ENCODE peak calls at places on chromosome 18, in six cellular contexts. K is coronary artery, Y is endothelial cell, C is psoas muscle, S is tibial artery, Q is heart right ventricle. M is an unnamed sample.

GRCh38 chr18:51190000-51190399 is 7.5 kb downstream of the MEX3C start:
- DNase-seq in K (no peak), Y (no peak), C (no peak), S (no peak), Q (no peak), M (no peak)

GRCh38 chr18:55012041-55012440 is 52.8 kb upstream of the CCDC68 start:
- DNase-seq in K (no peak), Y (no peak), C (no peak), S (no peak), Q (no peak), M (no peak)

GRCh38 chr18:63444567-63444966 is 22.3 kb upstream of the VPS4B start:
- DNase-seq in K (no peak), Y (no peak), C (no peak), S (no peak), Q (no peak), M (no peak)

GRCh38 chr18:30903566-30903965 is 139.0 kb downstream of the DSC3 start:
- DNase-seq in K (no peak), Y (no peak), C (no peak), S (no peak), Q (no peak), M (no peak)

GRCh38 chr18:62458868-62459716 is 63.7 kb upstream of the ZCCHC2 start:
- DNase-seq in K (no peak), Y (no peak), C (no peak), S (no peak), Q (peak), M (no peak)

GRCh38 chr18:64103979-64104378 is 44.9 kb downstream of the LINC00305 start:
- DNase-seq in K (no peak), Y (no peak), C (no peak), S (no peak), Q (no peak), M (peak)

GRCh38 chr18:23400918-23401317 is 52.2 kb upstream of the RIOK3 start:
- DNase-seq in K (no peak), Y (no peak), C (no peak), S (no peak), Q (no peak), M (no peak)

GRCh38 chr18:27500531-27500930 is 315.4 kb upstream of the CHST9 start:
- DNase-seq in K (no peak), Y (no peak), C (no peak), S (no peak), Q (no peak), M (no peak)

GRCh38 chr18:79877163-79878091 is 74.0 kb downstream of the SLC66A2 start:
- DNase-seq in K (peak), Y (no peak), C (no peak), S (peak), Q (no peak), M (no peak)

GRCh38 chr18:75868031-75868430 is 440.5 kb upstream of the SMIM21 start:
- DNase-seq in K (no peak), Y (no peak), C (no peak), S (no peak), Q (no peak), M (no peak)

GRCh38 chr18:48216639-48217280 is 192.4 kb downstream of the ZBTB7C start:
- DNase-seq in K (no peak), Y (no peak), C (no peak), S (no peak), Q (no peak), M (no peak)

GRCh38 chr18:22846088-22846683 is 86.9 kb upstream of the RBBP8 start:
- DNase-seq in K (no peak), Y (no peak), C (no peak), S (no peak), Q (no peak), M (no peak)

GRCh38 chr18:54975598-54975997 is 16.3 kb upstream of the CCDC68 start:
- DNase-seq in K (no peak), Y (no peak), C (no peak), S (no peak), Q (no peak), M (no peak)

GRCh38 chr18:12290086-12290485 is 18.0 kb upstream of the TUBB6 start:
- DNase-seq in K (peak), Y (no peak), C (no peak), S (no peak), Q (no peak), M (no peak)

GRCh38 chr18:28063181-28063790 is 113.6 kb downstream of the CDH2 start:
- DNase-seq in K (no peak), Y (no peak), C (no peak), S (no peak), Q (no peak), M (no peak)

GRCh38 chr18:38459086-38459485 is 893.5 kb upstream of the CELF4 start:
- DNase-seq in K (no peak), Y (no peak), C (peak), S (no peak), Q (no peak), M (no peak)

GRCh38 chr18:48279312-48279711 is 129.9 kb downstream of the ZBTB7C start:
- DNase-seq in K (no peak), Y (no peak), C (no peak), S (no peak), Q (no peak), M (no peak)

GRCh38 chr18:42780171-42780570 is 335.3 kb downstream of the RIT2 start:
- DNase-seq in K (no peak), Y (no peak), C (no peak), S (no peak), Q (no peak), M (no peak)

GRCh38 chr18:67232406-67232805 is 284.1 kb downstream of the DSEL start:
- DNase-seq in K (no peak), Y (no peak), C (no peak), S (no peak), Q (no peak), M (no peak)

GRCh38 chr18:56001576-56001975 is 413.6 kb upstream of the TCF4 start:
- DNase-seq in K (no peak), Y (no peak), C (no peak), S (no peak), Q (no peak), M (no peak)

GRCh38 chr18:13381331-13381730 is 162.8 kb downstream of the LDLRAD4 start:
- DNase-seq in K (peak), Y (no peak), C (no peak), S (no peak), Q (no peak), M (no peak)

GRCh38 chr18:79802298-79802697 is 4.6 kb downstream of the KCNG2 start:
- DNase-seq in K (no peak), Y (no peak), C (no peak), S (no peak), Q (no peak), M (no peak)

GRCh38 chr18:3816601-3817363 is 366.8 kb downstream of the TGIF1 start:
- DNase-seq in K (no peak), Y (no peak), C (no peak), S (no peak), Q (no peak), M (no peak)

GRCh38 chr18:34352385-34353163 is 127.9 kb upstream of the NOL4 start:
- DNase-seq in K (no peak), Y (no peak), C (no peak), S (no peak), Q (no peak), M (no peak)

GRCh38 chr18:76098728-76099514 is 396.1 kb downstream of the ZNF516 start:
- DNase-seq in K (no peak), Y (no peak), C (no peak), S (no peak), Q (no peak), M (no peak)

GRCh38 chr18:59912007-59912550 is 12.3 kb downstream of the PMAIP1 start:
- DNase-seq in K (no peak), Y (no peak), C (no peak), S (no peak), Q (no peak), M (no peak)

GRCh38 chr18:61606759-61607158 is 273.5 kb downstream of the CDH20 start:
- DNase-seq in K (no peak), Y (peak), C (peak), S (peak), Q (peak), M (no peak)

GRCh38 chr18:58781627-58782194 is 83.0 kb upstream of the ZNF532 start:
- DNase-seq in K (peak), Y (peak), C (peak), S (peak), Q (peak), M (peak)

GRCh38 chr18:67265464-67266245 is 250.9 kb downstream of the DSEL start:
- DNase-seq in K (no peak), Y (no peak), C (no peak), S (no peak), Q (no peak), M (no peak)

DNA sequence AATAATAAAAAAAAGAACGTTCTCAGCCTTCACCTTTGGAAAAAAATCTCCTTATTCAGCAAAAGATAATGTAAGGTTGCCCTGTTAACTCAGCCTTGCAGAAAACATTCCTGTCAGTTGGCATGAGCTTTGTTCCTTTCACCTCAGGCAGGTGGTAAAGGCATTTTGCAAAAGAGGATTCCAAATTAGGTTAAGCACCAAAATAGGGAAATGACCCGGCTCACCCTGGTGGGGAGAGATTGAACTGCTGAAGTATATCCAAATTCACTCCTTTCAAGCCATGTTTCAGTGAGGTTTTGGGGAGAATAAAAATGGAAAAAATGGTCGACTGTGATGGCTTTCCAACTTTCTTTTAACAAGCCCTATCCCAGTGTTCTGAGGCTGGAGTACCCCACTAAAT is 1988.8 kb upstream of the PIK3C3 start:
- DNase-seq in K (no peak), Y (no peak), C (no peak), S (no peak), Q (no peak), M (no peak)
- TF ChIP-seq CTCF in K (no peak), Y (peak), C (no peak), S (no peak), Q (peak), M (peak)

DNA sequence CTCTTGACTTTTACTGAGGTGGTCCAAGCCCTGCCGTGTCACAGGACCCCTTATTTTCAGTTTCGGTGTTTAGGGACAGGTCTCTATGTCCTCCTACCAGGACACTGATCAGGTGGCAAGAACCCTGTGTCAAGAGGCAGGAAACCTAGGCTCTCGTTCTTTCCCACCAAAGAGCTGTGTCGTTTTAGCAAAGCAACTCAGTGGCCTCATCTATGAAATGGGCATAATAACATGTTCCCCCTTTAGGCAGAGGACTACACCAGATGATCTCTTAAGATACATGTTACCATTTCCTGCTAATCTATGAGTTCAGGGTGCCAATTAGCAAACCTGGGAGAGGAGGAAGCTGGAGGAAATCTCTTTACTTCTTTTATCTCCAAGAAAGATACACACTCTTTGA is 1.9 kb downstream of the RAB31 start:
- DNase-seq in K (no peak), Y (no peak), C (no peak), S (no peak), Q (no peak), M (no peak)
- TF ChIP-seq CTCF in K (no peak), Y (no peak), C (no peak), S (no peak), Q (no peak), M (no peak)

GRCh38 chr18:74289137-74289536 is 2.6 kb downstream of the CYB5A start:
- DNase-seq in K (no peak), Y (no peak), C (no peak), S (no peak), Q (no peak), M (no peak)

GRCh38 chr18:74291771-74292540 is at the start of gene CYB5A:
- DNase-seq in K (peak), Y (peak), C (peak), S (peak), Q (peak), M (peak)

GRCh38 chr18:74289946-74290478 is 1.8 kb downstream of the CYB5A start:
- DNase-seq in K (no peak), Y (no peak), C (no peak), S (no peak), Q (no peak), M (no peak)

GRCh38 chr18:74292541-74292858 is 737 bp upstream of the CYB5A start:
- DNase-seq in K (no peak), Y (no peak), C (no peak), S (no peak), Q (no peak), M (no peak)

GRCh38 chr18:74290831-74291770 is 662 bp downstream of the CYB5A start:
- DNase-seq in K (peak), Y (no peak), C (no peak), S (no peak), Q (no peak), M (no peak)
- TF ChIP-seq CTCF in K (no peak), Y (no peak), C (no peak), S (no peak), Q (no peak), M (no peak)

GRCh38 chr18:68282232-68282631 is 432.7 kb downstream of the TMX3 start:
- DNase-seq in K (no peak), Y (no peak), C (no peak), S (no peak), Q (no peak), M (no peak)
- TF ChIP-seq CTCF in K (no peak), Y (no peak), C (no peak), S (no peak), Q (no peak), M (no peak)

GRCh38 chr18:49730951-49731391 is 82.4 kb downstream of the ACAA2 start:
- DNase-seq in K (no peak), Y (no peak), C (no peak), S (no peak), Q (no peak), M (no peak)
- TF ChIP-seq CTCF in K (no peak), Y (no peak), C (no peak), S (no peak), Q (no peak), M (no peak)

DNA sequence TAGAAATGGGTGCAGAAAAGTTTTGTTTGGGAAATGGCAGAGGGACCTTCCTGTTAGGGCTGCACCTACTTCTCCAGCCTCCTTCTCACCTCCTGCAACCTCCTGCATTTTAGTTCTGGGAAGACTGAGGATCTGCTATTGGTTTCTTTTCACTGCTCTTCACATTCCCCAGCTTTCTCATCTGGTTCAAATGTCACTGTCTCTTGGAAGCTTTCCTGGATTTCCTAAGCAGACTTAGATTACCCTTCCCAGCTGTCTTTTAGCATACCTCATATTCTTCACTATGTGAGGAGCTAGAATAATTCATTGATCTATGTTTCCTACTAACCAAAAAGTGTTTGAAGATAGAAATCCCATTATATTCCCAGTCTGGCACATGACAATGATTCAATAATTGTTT is 360.3 kb downstream of the ZNF521 start:
- DNase-seq in K (no peak), Y (no peak), C (no peak), S (no peak), Q (no peak), M (no peak)
- TF ChIP-seq CTCF in K (no peak), Y (no peak), C (no peak), S (no peak), Q (no peak), M (no peak)

GRCh38 chr18:21391074-21391673 is 149.1 kb downstream of the GREB1L start:
- DNase-seq in K (no peak), Y (no peak), C (no peak), S (no peak), Q (no peak), M (no peak)

GRCh38 chr18:21393986-21394385 is 152.0 kb downstream of the GREB1L start:
- DNase-seq in K (peak), Y (no peak), C (no peak), S (peak), Q (no peak), M (no peak)

GRCh38 chr18:21386523-21387240 is 144.7 kb downstream of the GREB1L start:
- DNase-seq in K (no peak), Y (no peak), C (no peak), S (no peak), Q (no peak), M (no peak)

GRCh38 chr18:21389903-21390302 is 147.9 kb downstream of the GREB1L start:
- DNase-seq in K (no peak), Y (no peak), C (no peak), S (no peak), Q (no peak), M (no peak)

GRCh38 chr18:21389283-21389682 is 147.3 kb downstream of the GREB1L start:
- DNase-seq in K (no peak), Y (no peak), C (no peak), S (no peak), Q (no peak), M (no peak)
- TF ChIP-seq CTCF in K (no peak), Y (no peak), C (no peak), S (no peak), Q (no peak), M (no peak)

GRCh38 chr18:49974079-49974478 is 160.7 kb upstream of the ACAA2 start:
- DNase-seq in K (no peak), Y (no peak), C (no peak), S (no peak), Q (no peak), M (no peak)
- TF ChIP-seq CTCF in K (no peak), Y (no peak), C (no peak), S (no peak), Q (no peak), M (no peak)

GRCh38 chr18:74556166-74556565 is 21.9 kb downstream of the CNDP1 start:
- DNase-seq in K (no peak), Y (no peak), C (no peak), S (no peak), Q (no peak), M (no peak)
- TF ChIP-seq CTCF in K (no peak), Y (no peak), C (no peak), S (no peak), Q (no peak), M (no peak)